ENCODE peak calls at places on chromosomes 6 and 20, in five cellular contexts. One of them, this sample, is unnamed.

GRCh38 chr6:6633898-6634734 is 45.6 kb downstream of the LY86 start:
- DNase-seq in HTR-8/SVneo: no peak
- DNase-seq in amygdala: no peak
- DNase-seq in A549: no peak
- DNase-seq in activated T-helper 1 cell treated with anti-CD3 and anti-CD28 coated beads, Interleukin-2, amount 50 U/mL, for 16 hours: no peak
- DNase-seq in this sample: no peak

GRCh38 chr6:135094403-135094821 is 39.8 kb upstream of the HBS1L start:
- DNase-seq in HTR-8/SVneo: no peak
- DNase-seq in A549: no peak
- DNase-seq in amygdala: no peak
- DNase-seq in activated T-helper 1 cell treated with anti-CD3 and anti-CD28 coated beads, Interleukin-2, amount 50 U/mL, for 16 hours: no peak
- DNase-seq in this sample: no peak

GRCh38 chr20:34971038-34971872 is 15.6 kb downstream of the MYH7B start:
- DNase-seq in activated T-helper 1 cell treated with anti-CD3 and anti-CD28 coated beads, Interleukin-2, amount 50 U/mL, for 16 hours: no peak
- DNase-seq in A549: no peak
- DNase-seq in HTR-8/SVneo: no peak
- DNase-seq in amygdala: no peak
- DNase-seq in this sample: no peak

GRCh38 chr6:5249451-5250122 is 11.2 kb downstream of the LYRM4 start:
- DNase-seq in HTR-8/SVneo: no peak
- DNase-seq in A549: no peak
- DNase-seq in amygdala: no peak
- DNase-seq in activated T-helper 1 cell treated with anti-CD3 and anti-CD28 coated beads, Interleukin-2, amount 50 U/mL, for 16 hours: no peak
- DNase-seq in this sample: no peak

GRCh38 chr6:134014588-134015137 is 37.8 kb downstream of the SLC2A12 start:
- DNase-seq in amygdala: no peak
- DNase-seq in HTR-8/SVneo: no peak
- DNase-seq in activated T-helper 1 cell treated with anti-CD3 and anti-CD28 coated beads, Interleukin-2, amount 50 U/mL, for 16 hours: no peak
- DNase-seq in A549: no peak
- DNase-seq in this sample: no peak

GRCh38 chr6:169792306-169793015 is 41.0 kb downstream of the ERMARD start:
- DNase-seq in A549: no peak
- DNase-seq in amygdala: no peak
- DNase-seq in HTR-8/SVneo: no peak
- DNase-seq in activated T-helper 1 cell treated with anti-CD3 and anti-CD28 coated beads, Interleukin-2, amount 50 U/mL, for 16 hours: no peak
- DNase-seq in this sample: no peak

GRCh38 chr6:100620085-100620484 is 155.4 kb upstream of the SIM1 start:
- DNase-seq in amygdala: no peak
- DNase-seq in A549: no peak
- DNase-seq in HTR-8/SVneo: no peak
- DNase-seq in activated T-helper 1 cell treated with anti-CD3 and anti-CD28 coated beads, Interleukin-2, amount 50 U/mL, for 16 hours: no peak
- DNase-seq in this sample: no peak

GRCh38 chr6:5450073-5450472 is 188.8 kb downstream of the FARS2 start:
- DNase-seq in HTR-8/SVneo: no peak
- DNase-seq in amygdala: no peak
- DNase-seq in A549: no peak
- DNase-seq in activated T-helper 1 cell treated with anti-CD3 and anti-CD28 coated beads, Interleukin-2, amount 50 U/mL, for 16 hours: no peak
- DNase-seq in this sample: no peak

GRCh38 chr6:10540073-10540746 is 19.1 kb downstream of the GCNT2 start:
- DNase-seq in HTR-8/SVneo: no peak
- DNase-seq in activated T-helper 1 cell treated with anti-CD3 and anti-CD28 coated beads, Interleukin-2, amount 50 U/mL, for 16 hours: no peak
- DNase-seq in amygdala: no peak
- DNase-seq in A549: no peak
- DNase-seq in this sample: no peak

GRCh38 chr6:36241728-36242127 is 28.1 kb upstream of the PNPLA1 start:
- DNase-seq in HTR-8/SVneo: no peak
- DNase-seq in activated T-helper 1 cell treated with anti-CD3 and anti-CD28 coated beads, Interleukin-2, amount 50 U/mL, for 16 hours: no peak
- DNase-seq in A549: no peak
- DNase-seq in amygdala: no peak
- DNase-seq in this sample: no peak

GRCh38 chr6:69421986-69422385 is 374.8 kb downstream of the LMBRD1 start:
- DNase-seq in A549: no peak
- DNase-seq in HTR-8/SVneo: no peak
- DNase-seq in amygdala: no peak
- DNase-seq in activated T-helper 1 cell treated with anti-CD3 and anti-CD28 coated beads, Interleukin-2, amount 50 U/mL, for 16 hours: no peak
- DNase-seq in this sample: no peak

GRCh38 chr20:61253264-61253639 is 1.2 kb downstream of the CDH4 start:
- DNase-seq in HTR-8/SVneo: peak
- DNase-seq in A549: peak
- DNase-seq in activated T-helper 1 cell treated with anti-CD3 and anti-CD28 coated beads, Interleukin-2, amount 50 U/mL, for 16 hours: no peak
- DNase-seq in amygdala: no peak
- DNase-seq in this sample: no peak

GRCh38 chr20:60040471-60041162 is 82.4 kb downstream of the CDH26 start:
- DNase-seq in amygdala: no peak
- DNase-seq in A549: no peak
- DNase-seq in HTR-8/SVneo: no peak
- DNase-seq in activated T-helper 1 cell treated with anti-CD3 and anti-CD28 coated beads, Interleukin-2, amount 50 U/mL, for 16 hours: no peak
- DNase-seq in this sample: no peak

GRCh38 chr6:134247854-134248580 is 69.9 kb downstream of the SGK1 start:
- DNase-seq in activated T-helper 1 cell treated with anti-CD3 and anti-CD28 coated beads, Interleukin-2, amount 50 U/mL, for 16 hours: no peak
- DNase-seq in HTR-8/SVneo: no peak
- DNase-seq in A549: no peak
- DNase-seq in amygdala: no peak
- DNase-seq in this sample: no peak

GRCh38 chr6:103236923-103237322 is 1622.8 kb downstream of the HACE1 start:
- DNase-seq in HTR-8/SVneo: peak
- DNase-seq in activated T-helper 1 cell treated with anti-CD3 and anti-CD28 coated beads, Interleukin-2, amount 50 U/mL, for 16 hours: no peak
- DNase-seq in amygdala: no peak
- DNase-seq in A549: no peak
- DNase-seq in this sample: no peak

GRCh38 chr6:105485456-105485855 is 82.6 kb upstream of the PREP start:
- DNase-seq in A549: no peak
- DNase-seq in activated T-helper 1 cell treated with anti-CD3 and anti-CD28 coated beads, Interleukin-2, amount 50 U/mL, for 16 hours: no peak
- DNase-seq in amygdala: no peak
- DNase-seq in HTR-8/SVneo: no peak
- DNase-seq in this sample: no peak

GRCh38 chr6:141464490-141464889 is 668.2 kb upstream of the GJE1 start:
- DNase-seq in amygdala: no peak
- DNase-seq in activated T-helper 1 cell treated with anti-CD3 and anti-CD28 coated beads, Interleukin-2, amount 50 U/mL, for 16 hours: no peak
- DNase-seq in HTR-8/SVneo: no peak
- DNase-seq in A549: peak
- DNase-seq in this sample: no peak

GRCh38 chr6:42564496-42564890 is 664 bp downstream of the UBR2 start:
- DNase-seq in activated T-helper 1 cell treated with anti-CD3 and anti-CD28 coated beads, Interleukin-2, amount 50 U/mL, for 16 hours: no peak
- DNase-seq in HTR-8/SVneo: no peak
- DNase-seq in amygdala: no peak
- DNase-seq in A549: no peak
- DNase-seq in this sample: no peak

GRCh38 chr6:128598561-128598960 is 78.2 kb upstream of the PTPRK start:
- DNase-seq in amygdala: no peak
- DNase-seq in HTR-8/SVneo: no peak
- DNase-seq in activated T-helper 1 cell treated with anti-CD3 and anti-CD28 coated beads, Interleukin-2, amount 50 U/mL, for 16 hours: no peak
- DNase-seq in A549: no peak
- DNase-seq in this sample: no peak

GRCh38 chr6:139763468-139764214 is 389.2 kb upstream of the CITED2 start:
- DNase-seq in HTR-8/SVneo: no peak
- DNase-seq in amygdala: no peak
- DNase-seq in activated T-helper 1 cell treated with anti-CD3 and anti-CD28 coated beads, Interleukin-2, amount 50 U/mL, for 16 hours: no peak
- DNase-seq in A549: no peak
- DNase-seq in this sample: no peak

GRCh38 chr6:56387621-56388413 is 140.4 kb upstream of the COL21A1 start:
- DNase-seq in HTR-8/SVneo: no peak
- DNase-seq in activated T-helper 1 cell treated with anti-CD3 and anti-CD28 coated beads, Interleukin-2, amount 50 U/mL, for 16 hours: no peak
- DNase-seq in amygdala: no peak
- DNase-seq in A549: no peak
- DNase-seq in this sample: no peak

GRCh38 chr6:169635345-169635744 is 66.5 kb downstream of the WDR27 start:
- DNase-seq in HTR-8/SVneo: no peak
- DNase-seq in A549: no peak
- DNase-seq in activated T-helper 1 cell treated with anti-CD3 and anti-CD28 coated beads, Interleukin-2, amount 50 U/mL, for 16 hours: no peak
- DNase-seq in amygdala: no peak
- DNase-seq in this sample: no peak

GRCh38 chr20:53030061-53030460 is 57.9 kb downstream of the TSHZ2 start:
- DNase-seq in A549: no peak
- DNase-seq in amygdala: no peak
- DNase-seq in HTR-8/SVneo: no peak
- DNase-seq in activated T-helper 1 cell treated with anti-CD3 and anti-CD28 coated beads, Interleukin-2, amount 50 U/mL, for 16 hours: no peak
- DNase-seq in this sample: no peak

GRCh38 chr6:120671519-120671918 is 662.8 kb downstream of the TBC1D32 start:
- DNase-seq in HTR-8/SVneo: no peak
- DNase-seq in A549: peak
- DNase-seq in activated T-helper 1 cell treated with anti-CD3 and anti-CD28 coated beads, Interleukin-2, amount 50 U/mL, for 16 hours: no peak
- DNase-seq in amygdala: no peak
- DNase-seq in this sample: no peak

GRCh38 chr6:22082278-22082677 is 214.6 kb downstream of the PRL start:
- DNase-seq in A549: peak
- DNase-seq in amygdala: no peak
- DNase-seq in HTR-8/SVneo: no peak
- DNase-seq in activated T-helper 1 cell treated with anti-CD3 and anti-CD28 coated beads, Interleukin-2, amount 50 U/mL, for 16 hours: no peak
- DNase-seq in this sample: no peak

GRCh38 chr6:25279748-25280616 is 808 bp downstream of the CARMIL1 start:
- DNase-seq in A549: peak
- DNase-seq in amygdala: no peak
- DNase-seq in activated T-helper 1 cell treated with anti-CD3 and anti-CD28 coated beads, Interleukin-2, amount 50 U/mL, for 16 hours: peak
- DNase-seq in HTR-8/SVneo: peak
- DNase-seq in this sample: no peak

GRCh38 chr6:3291987-3292386 is 33.2 kb downstream of the PSMG4 start:
- DNase-seq in A549: no peak
- DNase-seq in activated T-helper 1 cell treated with anti-CD3 and anti-CD28 coated beads, Interleukin-2, amount 50 U/mL, for 16 hours: no peak
- DNase-seq in amygdala: no peak
- DNase-seq in HTR-8/SVneo: no peak
- DNase-seq in this sample: no peak